ENCODE peak calls at places on chromosomes 4 and X, in ten cellular contexts. J is suprapubic skin, I is lower lobe of right lung, C is RKO, T is RWPE1, U is upper lobe of right lung, P is choroid plexus epithelial cell, H is WTC11, O is COR-L47, Y is AG04450. B is an unnamed sample.

GRCh38 chr4:55356991-55357461 is 11.0 kb downstream of the SRD5A3 start:
- DNase-seq in J (no peak), I (no peak), C (no peak), T (no peak), U (no peak), P (peak; percentile 64), H (no peak), O (no peak), Y (no peak), B (peak; percentile 53)

GRCh38 chr4:119039779-119040178 is 95.9 kb upstream of the MYOZ2 start:
- DNase-seq in J (no peak), I (no peak), C (no peak), T (no peak), U (no peak), P (peak; percentile 20), H (peak; percentile 62), O (no peak), Y (no peak), B (no peak)

GRCh38 chr4:100258675-100259074 is 68.4 kb upstream of the DDIT4L start:
- DNase-seq in J (no peak), I (no peak), C (no peak), T (no peak), U (no peak), P (no peak), H (no peak), O (no peak), Y (no peak), B (no peak)

GRCh38 chr4:4386296-4386735 is 586 bp upstream of the NSG1 start:
- DNase-seq in J (no peak), I (no peak), C (no peak), T (no peak), U (no peak), P (no peak), H (peak; percentile 30), O (peak; percentile 72), Y (no peak), B (peak; percentile 22)

GRCh38 chr4:73619351-73619750 is 885 bp downstream of the RASSF6 start:
- DNase-seq in J (no peak), I (no peak), C (no peak), T (no peak), U (no peak), P (no peak), H (no peak), O (no peak), Y (no peak), B (no peak)

GRCh38 chrX:40170830-40171512 is 73.2 kb upstream of the BCOR start:
- DNase-seq in J (no peak), I (no peak), C (peak; percentile 45), T (no peak), U (no peak), P (no peak), H (peak; percentile 23), O (peak; percentile 7), Y (no peak), B (no peak)

GRCh38 chrX:34218063-34218462 is 85.9 kb upstream of the FAM47A start:
- DNase-seq in J (no peak), I (no peak), C (no peak), T (no peak), U (no peak), P (no peak), H (no peak), O (no peak), Y (no peak), B (peak; percentile 6)

GRCh38 chrX:41923925-41924693 is 755 bp upstream of the CASK start:
- DNase-seq in J (no peak), I (peak; percentile 41), C (peak; percentile 19), T (no peak), U (no peak), P (peak; percentile 56), H (no peak), O (peak; percentile 21), Y (no peak), B (peak; percentile 74)

GRCh38 chrX:31228909-31229308 is 157.1 kb upstream of the FTHL17 start:
- DNase-seq in J (no peak), I (no peak), C (no peak), T (no peak), U (no peak), P (peak; percentile 18), H (no peak), O (no peak), Y (no peak), B (no peak)

GRCh38 chr4:40837094-40837870 is 87.5 kb downstream of the NSUN7 start:
- DNase-seq in J (peak; percentile 36), I (no peak), C (no peak), T (no peak), U (no peak), P (no peak), H (no peak), O (no peak), Y (no peak), B (no peak)

GRCh38 chr4:140130677-140131076 is 23.3 kb downstream of the MAML3 start:
- DNase-seq in J (no peak), I (no peak), C (peak; percentile 52), T (peak; percentile 76), U (no peak), P (peak; percentile 60), H (no peak), O (no peak), Y (no peak), B (peak; percentile 98)

GRCh38 chr4:186144596-186145569 is 40.4 kb downstream of the FAM149A start:
- DNase-seq in J (peak; percentile 75), I (peak; percentile 61), C (peak; percentile 54), T (peak; percentile 37), U (peak; percentile 78), P (peak; percentile 69), H (peak; percentile 84), O (no peak), Y (no peak), B (peak; percentile 17)

GRCh38 chr4:46886711-46887110 is 22.3 kb downstream of the COX7B2 start:
- DNase-seq in J (no peak), I (no peak), C (peak; percentile 58), T (peak; percentile 8), U (no peak), P (peak; percentile 70), H (no peak), O (no peak), Y (no peak), B (peak; percentile 9)

GRCh38 chr4:37922323-37922722 is 31.4 kb downstream of the TBC1D1 start:
- DNase-seq in J (no peak), I (no peak), C (no peak), T (no peak), U (no peak), P (peak; percentile 55), H (no peak), O (no peak), Y (no peak), B (no peak)

GRCh38 chr4:184310171-184310567 is 92.5 kb upstream of the ENPP6 start:
- DNase-seq in J (no peak), I (peak; percentile 61), C (no peak), T (no peak), U (no peak), P (no peak), H (peak; percentile 27), O (no peak), Y (no peak), B (no peak)

GRCh38 chr4:60605651-60606354 is 594.3 kb upstream of the ADGRL3 start:
- DNase-seq in J (no peak), I (no peak), C (no peak), T (no peak), U (no peak), P (peak; percentile 27), H (no peak), O (peak; percentile 35), Y (no peak), B (peak; percentile 14)

GRCh38 chr4:184506527-184507121 is 32.3 kb upstream of the IRF2 start:
- DNase-seq in J (no peak), I (no peak), C (peak; percentile 35), T (no peak), U (no peak), P (no peak), H (no peak), O (no peak), Y (no peak), B (no peak)

GRCh38 chr4:38867478-38868054 is at the start of gene FAM114A1:
- DNase-seq in J (peak; percentile 88), I (peak; percentile 86), C (peak; percentile 78), T (peak; percentile 79), U (peak; percentile 90), P (peak; percentile 80), H (peak; percentile 61), O (peak; percentile 64), Y (no peak), B (peak; percentile 44)

GRCh38 chrX:39149761-39150160 is 348.5 kb downstream of the MID1IP1 start:
- DNase-seq in J (peak; percentile 72), I (peak; percentile 84), C (peak; percentile 13), T (peak; percentile 3), U (peak; percentile 87), P (peak; percentile 50), H (peak; percentile 71), O (peak; percentile 25), Y (peak; percentile 4), B (peak; percentile 21)